ENCODE peak calls at places on chromosomes 2 and 18, in four cellular contexts. B, C, K and S are unnamed samples.

GRCh38 chr18:33470229-33470628 is 29.7 kb upstream of the CCDC178 start:
- DNase-seq in B (no peak), C (no peak), K (no peak), S (no peak)

GRCh38 chr2:113069676-113070605 is 2.2 kb downstream of the IL1F10 start:
- DNase-seq in B (no peak), C (no peak), K (no peak), S (no peak)

GRCh38 chr2:86072271-86072858 is 33.3 kb downstream of the POLR1A start:
- DNase-seq in B (peak; percentile 60), C (peak; percentile 77), K (peak; percentile 37), S (peak; percentile 18)

GRCh38 chr2:9206991-9207640 is 504 bp downstream of the ASAP2 start:
- DNase-seq in B (peak; percentile 30), C (no peak), K (peak; percentile 26), S (peak; percentile 13)

GRCh38 chr2:67997528-67998267 is 65.1 kb downstream of the C1D start:
- DNase-seq in B (no peak), C (no peak), K (no peak), S (no peak)

GRCh38 chr2:30862054-30862651 is 54.9 kb upstream of the CAPN13 start:
- DNase-seq in B (peak; percentile 24), C (peak; percentile 15), K (peak; percentile 44), S (peak; percentile 69)

GRCh38 chr2:158922610-158923009 is 45.8 kb upstream of the TANC1 start:
- DNase-seq in B (no peak), C (no peak), K (no peak), S (no peak)

GRCh38 chr18:48777737-48778111 is 173.0 kb downstream of the SMAD7 start:
- DNase-seq in B (no peak), C (no peak), K (no peak), S (no peak)

GRCh38 chr2:65367517-65367916 is 64.9 kb downstream of the SPRED2 start:
- DNase-seq in B (no peak), C (no peak), K (no peak), S (no peak)